ENCODE peak calls at places on chromosomes 11 and 22, in five cellular contexts. J, E, U, N and W are unnamed samples.

GRCh38 chr22:19174106-19175025 is 4.2 kb downstream of the SLC25A1 start:
- DNase-seq in J (peak; percentile 94), E (peak; percentile 69), U (no peak), N (peak; percentile 72), W (peak; percentile 11)

GRCh38 chr11:69007978-69008381 is 5.1 kb downstream of the MRGPRF start:
- DNase-seq in J (no peak), E (peak; percentile 33), U (no peak), N (no peak), W (no peak)

GRCh38 chr11:12876988-12877387 is 132.1 kb upstream of the RASSF10 start:
- DNase-seq in J (no peak), E (no peak), U (peak; percentile 52), N (peak; percentile 86), W (no peak)

GRCh38 chr11:10646956-10647355 is 46.6 kb downstream of the IRAG1 start:
- DNase-seq in J (no peak), E (no peak), U (no peak), N (no peak), W (no peak)

GRCh38 chr11:63840356-63841060 is 1.6 kb downstream of the MARK2 start:
- DNase-seq in J (peak; percentile 9), E (no peak), U (no peak), N (no peak), W (no peak)

GRCh38 chr22:48369789-48370507 is 1457.7 kb downstream of the BRD1 start:
- DNase-seq in J (peak; percentile 14), E (no peak), U (no peak), N (no peak), W (no peak)

GRCh38 chr11:125251956-125252355 is 87.4 kb downstream of the PKNOX2 start:
- DNase-seq in J (no peak), E (peak; percentile 49), U (no peak), N (no peak), W (no peak)

GRCh38 chr11:34209809-34210208 is 104.4 kb downstream of the NAT10 start:
- DNase-seq in J (no peak), E (no peak), U (no peak), N (no peak), W (no peak)

GRCh38 chr22:47375621-47376321 is 613.3 kb downstream of the TBC1D22A start:
- DNase-seq in J (no peak), E (no peak), U (no peak), N (no peak), W (no peak)

GRCh38 chr11:134988495-134988894 is 576.5 kb upstream of the B3GAT1 start:
- DNase-seq in J (no peak), E (no peak), U (no peak), N (no peak), W (no peak)

GRCh38 chr11:47393163-47394049 is 15.0 kb upstream of the SLC39A13 start:
- DNase-seq in J (peak; percentile 64), E (peak; percentile 76), U (peak; percentile 54), N (peak; percentile 64), W (no peak)

GRCh38 chr11:91984033-91984568 is 240.5 kb upstream of the FAT3 start:
- DNase-seq in J (peak; percentile 13), E (peak; percentile 30), U (no peak), N (no peak), W (no peak)

GRCh38 chr11:118913411-118914125 is 12.2 kb downstream of the BCL9L start:
- DNase-seq in J (no peak), E (no peak), U (no peak), N (peak; percentile 67), W (no peak)

GRCh38 chr11:75606099-75606498 is 44.0 kb downstream of the SERPINH1 start:
- DNase-seq in J (no peak), E (no peak), U (no peak), N (no peak), W (no peak)

GRCh38 chr11:75717608-75718403 is at the start of gene MOGAT2:
- DNase-seq in J (no peak), E (no peak), U (no peak), N (no peak), W (no peak)

GRCh38 chr22:44707752-44708151 is 5.7 kb downstream of the PRR5 start:
- DNase-seq in J (peak; percentile 33), E (peak; percentile 51), U (no peak), N (no peak), W (no peak)

GRCh38 chr22:44587004-44587793 is 89.2 kb upstream of the RTL6 start:
- DNase-seq in J (peak; percentile 17), E (peak; percentile 48), U (no peak), N (no peak), W (peak; percentile 32)

GRCh38 chr22:32879550-32879949 is 78.0 kb downstream of the TIMP3 start:
- DNase-seq in J (no peak), E (no peak), U (no peak), N (no peak), W (no peak)

GRCh38 chr11:95338430-95338991 is 107.5 kb upstream of the SESN3 start:
- DNase-seq in J (peak; percentile 48), E (peak; percentile 79), U (no peak), N (peak; percentile 79), W (peak; percentile 87)

GRCh38 chr11:95337972-95338429 is 107.0 kb upstream of the SESN3 start:
- DNase-seq in J (peak; percentile 20), E (no peak), U (no peak), N (no peak), W (no peak)

GRCh38 chr11:95335989-95336388 is 105.0 kb upstream of the SESN3 start:
- DNase-seq in J (no peak), E (peak; percentile 13), U (no peak), N (no peak), W (no peak)

GRCh38 chr11:95339554-95339953 is 108.6 kb upstream of the SESN3 start:
- DNase-seq in J (no peak), E (peak; percentile 32), U (no peak), N (no peak), W (no peak)

DNA sequence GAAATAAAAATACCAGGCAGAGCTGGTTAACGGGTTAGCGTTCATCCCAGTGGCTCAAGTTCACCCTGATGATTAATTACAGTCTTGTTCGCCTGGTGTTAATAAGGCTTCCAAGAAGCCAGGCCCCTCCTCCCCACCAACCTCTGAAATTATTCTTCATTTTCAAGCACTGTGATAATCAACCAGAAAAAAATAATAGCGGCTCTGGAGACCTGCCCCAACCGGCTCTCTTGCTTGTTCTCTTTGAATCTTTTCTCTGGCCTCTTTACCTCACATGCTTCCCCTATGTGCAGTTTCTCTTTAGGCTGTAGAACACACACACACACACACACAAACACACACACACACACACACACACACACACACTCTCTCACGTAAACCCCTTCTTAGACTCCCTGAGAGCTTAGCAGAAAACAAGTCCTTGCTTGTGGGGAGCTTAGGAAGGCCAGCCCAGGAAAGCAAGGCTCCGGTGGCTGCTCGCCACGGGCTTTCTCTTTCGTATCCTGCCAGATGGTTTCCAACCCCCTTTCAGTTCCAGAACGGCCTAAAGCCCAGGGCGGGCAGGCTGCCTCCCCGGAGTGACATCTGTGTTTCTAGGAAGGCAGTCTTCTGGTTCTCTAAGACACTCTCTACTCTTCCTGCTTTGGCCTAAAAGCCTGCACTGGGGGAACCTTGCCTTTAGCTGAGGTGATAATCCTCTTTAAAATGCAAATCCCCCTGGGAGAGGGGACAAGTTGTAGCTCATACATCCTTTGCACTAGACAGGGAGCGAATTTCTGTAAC is 106.4 kb upstream of the SESN3 start:
- DNase-seq in J (peak; percentile 76), E (peak; percentile 73), U (no peak), N (peak; percentile 44), W (peak; percentile 51)
- H3K4me3 ChIP-seq in J (peak overlapping the region; percentile 23), E (peak overlapping the region; percentile 5), U (no peak overlapping the region), N (no peak overlapping the region), W (no peak overlapping the region)

GRCh38 chr11:81705283-81705682 is 1028.4 kb downstream of the FAM181B start:
- DNase-seq in J (no peak), E (no peak), U (no peak), N (no peak), W (no peak)

DNA sequence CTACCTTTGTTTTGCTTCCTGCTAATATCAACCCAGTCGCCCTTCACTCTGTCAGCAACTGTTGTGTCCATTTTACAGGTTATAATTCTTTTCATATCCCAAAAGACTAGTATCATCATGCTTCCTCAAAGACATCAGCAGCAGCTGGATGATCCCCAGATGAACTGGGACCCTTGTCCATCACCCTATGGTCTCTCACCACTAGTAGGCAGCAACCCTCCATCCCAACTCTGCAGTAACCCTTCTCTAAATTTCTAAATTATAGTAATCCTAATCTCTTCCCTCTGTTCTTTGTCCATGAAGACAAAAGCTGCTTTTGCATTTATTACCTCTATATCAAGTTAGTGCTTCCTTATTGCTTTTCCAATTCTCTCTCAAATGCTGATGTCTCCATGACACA is 1025.8 kb downstream of the FAM181B start:
- DNase-seq in J (no peak), E (no peak), U (no peak), N (no peak), W (no peak)
- TF ChIP-seq CTCF in J (no peak), E (no peak), U (no peak), N (no peak), W (peak; percentile 27)

DNA sequence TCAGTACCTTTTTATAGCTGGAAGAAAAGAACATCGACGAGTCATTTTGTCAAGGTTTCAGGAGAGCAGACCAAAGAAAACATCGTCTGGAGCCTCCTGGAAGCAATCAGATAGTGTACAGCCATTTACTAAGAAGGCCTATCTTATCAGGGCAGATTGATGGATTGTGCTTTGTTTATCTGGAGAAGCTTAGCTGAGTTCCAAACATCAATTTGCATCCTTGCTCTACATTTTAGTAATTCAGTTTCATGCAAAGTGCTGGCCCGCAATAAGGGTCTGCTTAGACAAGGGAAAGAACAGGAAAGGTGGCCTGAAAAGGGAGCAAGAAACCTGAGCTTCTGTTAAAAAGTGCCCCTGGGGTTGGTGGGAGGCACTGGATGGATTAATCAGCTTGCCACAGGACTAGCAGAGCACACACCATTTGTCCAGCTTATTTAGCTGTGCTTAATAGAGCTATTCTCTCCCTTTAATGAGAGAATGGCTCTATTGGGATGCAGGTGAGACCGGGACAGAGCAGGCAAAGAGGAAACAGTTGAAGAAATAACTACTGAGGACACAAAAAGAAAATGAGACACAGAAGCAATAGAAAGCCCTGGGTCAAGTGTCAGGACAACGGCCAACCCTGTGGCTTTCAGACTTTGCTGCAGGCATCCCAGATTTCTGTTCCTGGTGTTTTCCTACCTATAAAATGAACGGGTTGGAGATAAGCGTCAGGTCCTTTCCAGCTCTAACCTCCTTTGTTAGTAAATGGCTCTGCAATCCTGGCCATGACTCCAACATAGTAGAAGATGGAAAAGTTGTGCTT is 122.1 kb upstream of the TTC12 start:
- DNase-seq in J (no peak), E (peak; percentile 44), U (no peak), N (peak; percentile 36), W (no peak)
- H3K4me3 ChIP-seq in J (no peak overlapping the region), E (no peak overlapping the region), U (no peak overlapping the region), N (no peak overlapping the region), W (no peak overlapping the region)

GRCh38 chr11:19816040-19816439 is 103.4 kb downstream of the NAV2 start:
- DNase-seq in J (peak; percentile 74), E (no peak), U (no peak), N (no peak), W (no peak)

GRCh38 chr11:19812710-19813109 is 100.1 kb downstream of the NAV2 start:
- DNase-seq in J (peak; percentile 22), E (no peak), U (no peak), N (no peak), W (no peak)

GRCh38 chr11:19812096-19812495 is 99.5 kb downstream of the NAV2 start:
- DNase-seq in J (no peak), E (no peak), U (no peak), N (no peak), W (no peak)

GRCh38 chr11:19813158-19813879 is 100.7 kb downstream of the NAV2 start:
- DNase-seq in J (no peak), E (no peak), U (no peak), N (no peak), W (no peak)

DNA sequence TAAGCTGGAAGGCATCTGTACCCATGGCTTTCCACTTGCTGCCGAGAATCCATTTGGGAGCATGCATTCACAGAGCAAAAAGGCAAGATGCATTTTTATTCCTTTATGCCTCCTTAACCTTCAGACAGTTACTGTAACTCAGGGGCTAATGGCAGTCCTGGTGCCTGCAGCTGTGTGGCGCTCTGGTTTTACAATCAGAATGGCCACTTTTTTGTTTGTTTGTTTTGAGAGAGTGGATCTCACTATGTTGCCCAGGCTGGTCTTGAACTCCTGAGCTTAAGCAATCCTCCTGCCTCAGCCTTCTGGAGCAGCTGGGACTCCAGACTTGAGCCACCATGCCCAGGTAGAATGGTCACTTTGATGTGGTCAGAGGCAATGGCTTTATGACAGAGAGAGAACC is 101.8 kb downstream of the NAV2 start:
- DNase-seq in J (no peak), E (no peak), U (no peak), N (no peak), W (no peak)
- TF ChIP-seq CTCF in J (peak; percentile 12), E (no peak), U (peak; percentile 43), N (no peak), W (peak; percentile 6)